ENCODE peak calls at places on chromosomes 7 and 10, in ten cellular contexts. F is H9, G is heart left ventricle, R is upper lobe of right lung, X is stomach, J is MM.1S, B is thoracic aorta, P is cardiac fibroblast, H is SK-N-SH, I is fibroblast of the aortic adventitia. N is an unnamed sample.

GRCh38 chr10:119337796-119338432 is 130.5 kb downstream of the GRK5 start:
- DNase-seq in B (no peak), R (no peak), H (no peak), I (peak), G (no peak), J (no peak), P (peak), X (no peak), F (no peak), N (no peak)

GRCh38 chr10:48194830-48195229 is 79.7 kb downstream of the FRMPD2 start:
- DNase-seq in F (no peak), H (no peak), G (no peak), R (no peak), X (no peak), P (no peak), I (no peak), J (no peak), B (no peak), N (no peak)

GRCh38 chr10:58220769-58221448 is 46.8 kb downstream of the IPMK start:
- DNase-seq in X (no peak), F (no peak), J (no peak), H (no peak), P (peak), R (no peak), I (peak), G (no peak), B (no peak), N (no peak)

GRCh38 chr10:11192304-11193018 is 174.8 kb downstream of the CELF2 start:
- DNase-seq in B (no peak), X (no peak), H (no peak), J (no peak), F (no peak), P (no peak), R (peak), I (no peak), G (peak), N (no peak)

GRCh38 chr10:83214178-83214577 is 925.1 kb upstream of the GHITM start:
- DNase-seq in F (no peak), X (no peak), J (no peak), G (no peak), H (no peak), R (no peak), P (no peak), B (no peak), I (no peak), N (no peak)

GRCh38 chr10:51832652-51833383 is 133.4 kb upstream of the CSTF2T start:
- DNase-seq in P (peak), G (no peak), F (no peak), B (no peak), R (no peak), J (no peak), I (peak), H (no peak), X (no peak), N (no peak)

GRCh38 chr7:3346082-3346481 is 45.0 kb downstream of the SDK1 start:
- DNase-seq in P (no peak), R (no peak), J (peak), B (no peak), I (no peak), H (no peak), X (no peak), G (no peak), F (no peak), N (no peak)

GRCh38 chr7:33748793-33749192 is 156.5 kb upstream of the BMPER start:
- DNase-seq in X (no peak), F (no peak), H (no peak), P (peak), R (no peak), G (no peak), I (no peak), B (no peak), J (no peak), N (no peak)

GRCh38 chr7:34066411-34066810 is 161.1 kb downstream of the BMPER start:
- DNase-seq in R (no peak), G (no peak), H (no peak), I (no peak), J (peak), P (no peak), X (no peak), F (no peak), B (no peak), N (no peak)

GRCh38 chr7:131507592-131508331 is 48.7 kb downstream of the PODXL start:
- DNase-seq in X (peak), J (peak), R (peak), G (peak), F (no peak), H (peak), P (peak), I (peak), B (peak), N (peak)

GRCh38 chr7:98870071-98870651 is 347 bp upstream of the TMEM130 start:
- DNase-seq in J (peak), F (peak), B (peak), P (peak), X (no peak), I (peak), G (peak), H (peak), R (peak), N (no peak)

GRCh38 chr7:138607216-138608126 is 93.7 kb downstream of the SVOPL start:
- DNase-seq in G (no peak), R (no peak), P (no peak), J (no peak), X (no peak), B (no peak), I (no peak), H (no peak), F (no peak), N (no peak)

GRCh38 chr7:128099204-128099671 is 68.0 kb upstream of the LRRC4 start:
- DNase-seq in P (peak), B (no peak), X (no peak), F (no peak), I (peak), G (no peak), R (no peak), H (no peak), J (no peak), N (no peak)

GRCh38 chr10:70650751-70651150 is 21.6 kb upstream of the ADAMTS14 start:
- DNase-seq in B (no peak), I (no peak), G (no peak), J (no peak), H (no peak), F (no peak), X (no peak), P (no peak), R (no peak), N (no peak)

GRCh38 chr10:70652761-70653657 is 19.3 kb upstream of the ADAMTS14 start:
- DNase-seq in I (peak), B (no peak), R (no peak), J (no peak), G (peak), F (peak), P (peak), H (peak), X (no peak), N (peak)

GRCh38 chr10:70649526-70649925 is 22.8 kb upstream of the ADAMTS14 start:
- DNase-seq in P (peak), X (no peak), R (no peak), G (no peak), F (no peak), B (no peak), J (no peak), I (peak), H (no peak), N (peak)

GRCh38 chr10:70650104-70650503 is 22.2 kb upstream of the ADAMTS14 start:
- DNase-seq in B (no peak), G (no peak), H (no peak), P (no peak), R (no peak), I (no peak), F (no peak), J (no peak), X (no peak), N (no peak)

GRCh38 chr10:70651661-70652060 is 20.6 kb upstream of the ADAMTS14 start:
- DNase-seq in J (no peak), X (no peak), R (no peak), G (no peak), B (no peak), H (no peak), I (no peak), P (no peak), F (no peak), N (no peak)
- TF ChIP-seq CTCF in J (no peak), X (no peak), R (no peak), G (no peak), B (no peak), H (no peak), I (no peak), P (no peak), F (no peak), N (no peak)

DNA sequence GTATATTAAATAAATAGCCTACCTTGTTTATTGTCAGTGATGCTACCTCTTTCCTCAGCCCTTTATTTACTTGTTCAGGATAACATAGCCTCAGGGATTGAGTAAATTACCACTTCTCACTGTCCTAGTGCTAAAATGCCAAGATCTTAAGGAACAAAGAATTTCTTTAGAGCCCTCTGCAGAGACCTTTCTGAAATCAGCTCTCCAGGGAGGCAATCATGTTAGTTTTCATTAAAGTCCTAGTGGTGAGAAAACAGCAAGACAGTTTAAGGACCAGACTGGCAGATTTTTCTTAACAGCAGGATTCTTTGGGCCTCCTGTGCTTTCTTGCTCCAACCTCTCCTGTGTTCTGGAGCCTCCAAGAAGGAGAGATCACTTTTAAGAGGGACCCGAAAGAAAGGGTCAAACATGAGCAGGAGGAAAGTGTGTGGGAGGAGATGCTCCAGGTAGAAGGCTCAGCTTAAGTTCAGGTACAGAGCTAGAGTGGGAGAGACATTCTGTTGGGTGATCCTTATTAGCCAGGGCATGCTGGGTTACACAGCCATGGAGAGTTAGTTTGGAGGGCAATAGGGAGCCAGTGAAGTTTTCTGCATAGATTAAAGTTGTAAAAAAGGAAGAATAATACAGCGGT is 1.2 kb upstream of the PLCE1 start:
- DNase-seq in R (no peak), G (no peak), F (no peak), J (no peak), P (peak), I (no peak), X (no peak), H (no peak), B (no peak), N (no peak)
- TF ChIP-seq CTCF in R (no peak), G (no peak), F (peak), J (no peak), P (peak), I (peak), X (no peak), H (peak), B (peak), N (no peak)

GRCh38 chr7:139620676-139621344 is 97.3 kb downstream of the CLEC2L start:
- DNase-seq in H (peak), R (peak), J (peak), F (peak), B (no peak), P (peak), G (no peak), I (peak), X (peak), N (no peak)

GRCh38 chr7:139619367-139619657 is 95.8 kb downstream of the CLEC2L start:
- DNase-seq in P (peak), H (no peak), B (no peak), X (no peak), J (no peak), I (peak), G (no peak), R (no peak), F (no peak), N (no peak)

GRCh38 chr7:139617074-139617473 is 93.6 kb downstream of the CLEC2L start:
- DNase-seq in F (no peak), X (no peak), B (no peak), J (no peak), R (no peak), P (no peak), I (no peak), G (no peak), H (no peak), N (no peak)

GRCh38 chr7:139614886-139615285 is 91.4 kb downstream of the CLEC2L start:
- DNase-seq in B (no peak), J (no peak), H (no peak), I (no peak), P (no peak), G (no peak), R (no peak), F (no peak), X (no peak), N (no peak)

DNA sequence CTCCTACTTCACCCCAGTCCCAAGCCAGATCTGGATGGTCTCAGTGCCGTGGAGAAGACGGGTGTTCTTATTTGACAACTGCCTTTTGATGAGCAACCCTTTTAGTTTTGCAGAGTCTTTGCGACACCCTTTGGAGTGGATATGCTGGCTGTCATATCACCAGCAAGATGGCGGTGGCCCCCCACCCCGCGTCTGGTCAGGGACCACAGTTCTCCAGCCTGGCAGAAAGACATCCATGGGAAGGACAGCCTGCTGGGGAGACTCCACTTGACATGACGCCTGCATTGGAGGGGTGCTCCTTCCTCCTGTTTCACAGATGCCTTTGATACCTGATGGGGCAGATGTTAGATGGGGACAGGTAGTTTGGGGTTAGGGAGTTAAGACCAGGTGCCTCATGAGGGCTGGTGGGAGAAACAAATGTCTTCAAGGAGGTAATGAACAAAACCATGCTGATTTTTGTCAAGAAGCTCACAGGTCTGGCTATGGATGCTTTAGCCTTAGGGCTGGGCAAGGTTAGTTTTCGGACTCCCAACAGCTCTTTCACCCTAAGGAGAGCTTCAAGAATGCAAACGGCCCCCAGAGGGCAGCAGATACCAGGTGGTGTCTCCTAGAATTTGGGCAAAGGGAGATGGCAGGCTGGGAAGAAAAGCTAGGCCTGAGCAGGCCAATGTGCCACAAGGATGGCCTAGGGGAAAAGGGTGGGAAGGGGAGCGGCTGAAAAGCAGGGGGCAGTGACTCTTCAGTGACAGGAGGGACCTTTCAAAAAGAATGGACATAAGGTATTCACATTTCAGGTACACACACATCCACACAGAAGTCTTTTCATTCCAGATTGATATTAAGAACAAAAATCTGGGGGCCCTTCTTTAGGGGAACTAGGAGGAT is 95.2 kb downstream of the CLEC2L start:
- DNase-seq in G (no peak), J (peak), F (peak), P (peak), H (peak), B (no peak), R (no peak), I (peak), X (peak), N (peak)
- TF ChIP-seq CTCF in G (peak), J (peak), F (peak), P (peak), H (peak), B (peak), R (peak), I (peak), X (peak), N (no peak)

GRCh38 chr7:121126801-121127534 is 138.5 kb downstream of the CPED1 start:
- DNase-seq in R (no peak), B (no peak), F (no peak), H (peak), X (no peak), P (peak), J (peak), G (no peak), I (peak), N (no peak)
- TF ChIP-seq CTCF in R (no peak), B (no peak), F (peak), H (peak), X (no peak), P (peak), J (peak), G (no peak), I (peak), N (no peak)

N was measured in lower leg skin.